ENCODE peak calls at places on chromosomes 6 and 20, in nine cellular contexts. R is upper lobe of right lung; C is HL-60; B is CD8-positive, alpha-beta memory T cell; D is right lobe of liver; Q is lung; A is heart right ventricle; T is fibroblast of lung; V is mesendoderm. X is an unnamed sample.

GRCh38 chr6:167678102-167679101 is 148.3 kb upstream of the AFDN start:
- DNase-seq in R (peak), C (no peak), B (no peak), D (peak), Q (no peak), A (peak), T (no peak), V (peak), X (peak)

GRCh38 chr6:18260448-18261106 is 3.8 kb downstream of the DEK start:
- DNase-seq in R (no peak), C (no peak), B (no peak), D (no peak), Q (no peak), A (no peak), T (peak), V (peak), X (no peak)

GRCh38 chr20:49811825-49812462 is 684 bp upstream of the SLC9A8 start:
- DNase-seq in R (no peak), C (no peak), B (no peak), D (peak), Q (no peak), A (no peak), T (peak), V (peak), X (no peak)

GRCh38 chr20:19934792-19935491 is 82.2 kb upstream of the NAA20 start:
- DNase-seq in R (peak), C (no peak), B (no peak), D (no peak), Q (peak), A (peak), T (no peak), V (no peak), X (peak)

GRCh38 chr20:41290804-41291389 is 26.6 kb downstream of the ZHX3 start:
- DNase-seq in R (no peak), C (peak), B (no peak), D (no peak), Q (no peak), A (no peak), T (no peak), V (no peak), X (no peak)

GRCh38 chr20:47360489-47361267 is 4.2 kb upstream of the ZMYND8 start:
- DNase-seq in R (peak), C (peak), B (no peak), D (peak), Q (peak), A (peak), T (peak), V (peak), X (peak)

GRCh38 chr20:44959082-44959895 is 908 bp downstream of the TOMM34 start:
- DNase-seq in R (no peak), C (peak), B (peak), D (no peak), Q (no peak), A (no peak), T (peak), V (peak), X (peak)

GRCh38 chr6:125153541-125154183 is at the start of gene TPD52L1:
- DNase-seq in R (peak), C (peak), B (peak), D (peak), Q (peak), A (peak), T (peak), V (peak), X (no peak)

GRCh38 chr6:159390384-159390783 is 221.2 kb downstream of the FNDC1 start:
- DNase-seq in R (no peak), C (no peak), B (no peak), D (no peak), Q (no peak), A (no peak), T (no peak), V (no peak), X (no peak)

GRCh38 chr20:32832664-32833063 is 12.9 kb downstream of the MAPRE1 start:
- DNase-seq in R (no peak), C (no peak), B (peak), D (no peak), Q (no peak), A (no peak), T (no peak), V (no peak), X (no peak)

GRCh38 chr6:41077536-41077935 is 4.8 kb downstream of the NFYA start:
- DNase-seq in R (no peak), C (no peak), B (no peak), D (no peak), Q (no peak), A (no peak), T (no peak), V (no peak), X (no peak)

GRCh38 chr20:17972121-17972520 is 3.3 kb downstream of the MGME1 start:
- DNase-seq in R (no peak), C (no peak), B (no peak), D (no peak), Q (no peak), A (no peak), T (peak), V (no peak), X (no peak)

GRCh38 chr6:61711849-61712248 is 574.2 kb downstream of the KHDRBS2 start:
- DNase-seq in R (no peak), C (no peak), B (no peak), D (no peak), Q (no peak), A (no peak), T (no peak), V (peak), X (no peak)

GRCh38 chr6:148367418-148368024 is 24.9 kb downstream of the SASH1 start:
- DNase-seq in R (no peak), C (no peak), B (no peak), D (peak), Q (no peak), A (peak), T (peak), V (peak), X (no peak)

GRCh38 chr6:158270389-158271127 is 41.7 kb upstream of the TULP4 start:
- DNase-seq in R (no peak), C (no peak), B (no peak), D (peak), Q (no peak), A (no peak), T (no peak), V (no peak), X (no peak)

GRCh38 chr6:130811932-130812331 is 15.3 kb upstream of the SMLR1 start:
- DNase-seq in R (no peak), C (no peak), B (no peak), D (no peak), Q (no peak), A (no peak), T (peak), V (no peak), X (no peak)

GRCh38 chr6:148671085-148671484 is 75.7 kb upstream of the UST start:
- DNase-seq in R (no peak), C (no peak), B (no peak), D (no peak), Q (no peak), A (no peak), T (no peak), V (peak), X (no peak)

GRCh38 chr6:30670760-30671527 is 1.9 kb downstream of the DHX16 start:
- DNase-seq in R (no peak), C (no peak), B (no peak), D (no peak), Q (no peak), A (no peak), T (no peak), V (peak), X (no peak)

GRCh38 chr6:112338310-112338709 is 8.8 kb upstream of the RFPL4B start:
- DNase-seq in R (no peak), C (no peak), B (no peak), D (no peak), Q (no peak), A (no peak), T (no peak), V (no peak), X (no peak)

GRCh38 chr6:107571354-107571753 is 81.4 kb downstream of the SOBP start:
- DNase-seq in R (no peak), C (no peak), B (no peak), D (no peak), Q (no peak), A (no peak), T (no peak), V (no peak), X (no peak)

GRCh38 chr20:38863024-38863851 is 57.7 kb downstream of the PPP1R16B start:
- DNase-seq in R (no peak), C (peak), B (no peak), D (no peak), Q (no peak), A (no peak), T (no peak), V (no peak), X (no peak)

GRCh38 chr20:35883778-35884540 is 70.3 kb downstream of the SCAND1 start:
- DNase-seq in R (peak), C (peak), B (peak), D (peak), Q (peak), A (peak), T (peak), V (peak), X (peak)

GRCh38 chr20:35884541-35884865 is 69.8 kb downstream of the SCAND1 start:
- DNase-seq in R (no peak), C (no peak), B (no peak), D (no peak), Q (no peak), A (no peak), T (no peak), V (no peak), X (no peak)

GRCh38 chr20:35885212-35885611 is 69.1 kb downstream of the SCAND1 start:
- DNase-seq in R (no peak), C (no peak), B (no peak), D (no peak), Q (no peak), A (no peak), T (no peak), V (no peak), X (no peak)

GRCh38 chr20:35881676-35882075 is 72.6 kb downstream of the SCAND1 start:
- DNase-seq in R (no peak), C (no peak), B (no peak), D (no peak), Q (no peak), A (no peak), T (no peak), V (no peak), X (no peak)

DNA sequence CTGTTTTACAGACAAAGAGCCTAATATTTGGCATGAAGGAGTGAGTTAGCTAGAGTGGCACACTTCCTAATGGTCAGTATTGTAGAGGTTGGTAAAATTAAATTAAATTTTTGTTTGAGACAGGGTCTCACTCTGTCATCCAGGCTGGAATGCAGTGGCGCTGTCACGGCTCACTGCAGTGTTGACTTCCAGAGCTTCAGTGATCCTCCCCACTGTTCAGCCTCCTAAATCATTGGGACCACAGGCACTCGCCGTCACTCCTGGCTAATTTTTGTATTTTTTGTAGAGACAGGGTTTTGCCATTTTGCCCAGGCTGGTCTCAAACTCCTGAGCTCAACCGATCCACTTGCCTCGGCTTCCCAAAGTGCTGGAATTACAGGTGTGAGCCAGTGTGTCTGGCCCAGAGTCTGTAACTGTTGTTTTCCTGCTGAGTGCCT is 70.9 kb downstream of the SCAND1 start:
- DNase-seq in R (no peak), C (no peak), B (no peak), D (no peak), Q (no peak), A (no peak), T (no peak), V (peak), X (no peak)
- H3K27ac ChIP-seq in R (peak), C (no peak), B (no peak), D (no peak), Q (peak), A (no peak), T (peak), V (peak), X (no peak)

DNA sequence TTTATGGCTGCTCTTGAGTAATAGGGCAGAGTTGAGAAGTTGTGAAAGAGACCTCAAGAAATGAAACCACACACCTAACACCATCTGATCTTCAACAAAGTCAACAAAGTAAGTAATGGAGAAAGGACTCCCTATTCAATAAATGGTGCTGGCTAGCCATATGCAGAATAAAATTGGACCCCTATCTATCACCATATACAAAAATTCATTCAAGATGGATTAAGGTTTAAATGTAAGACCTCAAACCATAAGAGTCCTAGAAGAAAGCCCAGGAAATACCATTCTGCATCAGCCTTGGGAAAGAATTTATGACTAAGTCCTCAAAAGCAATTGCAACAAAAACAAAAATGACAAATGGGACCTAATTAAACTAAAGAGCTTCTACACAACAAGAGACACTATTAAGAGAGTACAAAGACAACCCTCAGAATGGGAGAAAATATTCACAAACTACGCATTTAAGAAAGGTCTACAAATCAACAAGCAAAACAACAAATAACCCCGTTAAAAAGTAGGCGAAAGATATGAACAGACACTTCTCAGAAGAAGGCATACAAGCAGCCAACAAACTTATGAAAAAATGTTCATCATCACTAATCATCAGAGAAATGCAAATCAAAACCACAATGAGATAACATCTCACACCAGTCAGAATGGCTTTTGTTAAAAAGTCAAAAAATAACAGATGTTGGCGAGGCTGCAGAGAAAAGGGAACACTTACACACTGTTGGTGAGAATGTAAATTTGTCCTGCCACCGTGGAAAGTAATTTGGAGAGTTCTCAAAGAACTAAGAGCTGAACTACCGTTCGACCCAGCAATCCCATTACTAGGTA is 4.0 kb downstream of the MAP3K5 start:
- DNase-seq in R (no peak), C (peak), B (peak), D (no peak), Q (no peak), A (no peak), T (peak), V (no peak), X (no peak)
- H3K27ac ChIP-seq in R (peak), C (peak), B (peak), D (no peak), Q (no peak), A (no peak), T (peak), V (no peak), X (no peak)

GRCh38 chr20:3932277-3933073 is 43.3 kb downstream of the PANK2 start:
- DNase-seq in R (no peak), C (no peak), B (no peak), D (no peak), Q (no peak), A (no peak), T (peak), V (no peak), X (no peak)

GRCh38 chr20:3934628-3935027 is 45.4 kb downstream of the PANK2 start:
- DNase-seq in R (no peak), C (no peak), B (no peak), D (no peak), Q (no peak), A (no peak), T (peak), V (no peak), X (no peak)

GRCh38 chr20:3931664-3932063 is 42.5 kb downstream of the PANK2 start:
- DNase-seq in R (no peak), C (no peak), B (no peak), D (no peak), Q (no peak), A (no peak), T (no peak), V (no peak), X (no peak)

GRCh38 chr20:3935295-3935955 is 46.2 kb downstream of the PANK2 start:
- DNase-seq in R (no peak), C (no peak), B (no peak), D (no peak), Q (no peak), A (peak), T (peak), V (no peak), X (no peak)

GRCh38 chr20:3933126-3933684 is 44.0 kb downstream of the PANK2 start:
- DNase-seq in R (no peak), C (peak), B (no peak), D (no peak), Q (no peak), A (no peak), T (no peak), V (no peak), X (no peak)
- H3K27ac ChIP-seq in R (peak), C (peak), B (no peak), D (peak), Q (peak), A (peak), T (peak), V (no peak), X (peak)

DNA sequence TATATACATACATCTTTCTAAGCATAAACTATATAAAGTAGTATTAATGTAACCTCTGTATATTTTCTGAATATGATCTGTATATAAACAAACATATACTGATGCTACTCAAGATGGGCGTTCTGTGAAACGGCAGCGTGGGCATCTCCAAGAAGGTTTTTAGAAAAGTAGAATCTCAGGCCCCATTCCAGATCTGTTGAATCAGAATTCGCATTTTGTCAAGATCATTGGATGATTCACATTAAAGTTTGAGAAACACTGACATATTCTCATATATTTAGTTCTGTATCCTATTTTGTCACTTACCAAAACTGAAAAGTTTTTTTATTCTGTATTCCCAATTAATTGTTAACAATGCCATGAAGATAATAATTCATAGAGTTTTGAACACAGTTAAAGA is 5.5 kb downstream of the C6orf141 start:
- DNase-seq in R (no peak), C (no peak), B (no peak), D (no peak), Q (no peak), A (no peak), T (no peak), V (no peak), X (no peak)
- H3K27ac ChIP-seq in R (no peak), C (no peak), B (no peak), D (no peak), Q (no peak), A (no peak), T (no peak), V (no peak), X (no peak)

X was measured in substantia nigra.